ENCODE peak calls at places on chromosomes 3 and 15, in four cellular contexts. W is IMR-90, G is cardiac muscle cell, Q is A549. O is an unnamed sample.

GRCh38 chr3:184320099-184320445 is 5.7 kb downstream of the EIF4G1 start:
- DNase-seq in W (peak), G (peak), Q (peak), O (peak)

GRCh38 chr3:178950676-178951075 is 120.9 kb downstream of the ZMAT3 start:
- DNase-seq in W (no peak), G (no peak), Q (no peak), O (no peak)

GRCh38 chr3:183699238-183699947 is 1.8 kb downstream of the YEATS2 start:
- DNase-seq in W (no peak), G (no peak), Q (no peak), O (no peak)

GRCh38 chr3:64450396-64450956 is 225.2 kb upstream of the PRICKLE2 start:
- DNase-seq in W (no peak), G (no peak), Q (no peak), O (no peak)

GRCh38 chr3:16350041-16350952 is 85.3 kb downstream of the OXNAD1 start:
- DNase-seq in W (peak), G (peak), Q (no peak), O (no peak)

GRCh38 chr3:88810455-88810854 is 297.0 kb upstream of the EPHA3 start:
- DNase-seq in W (peak), G (peak), Q (no peak), O (no peak)

GRCh38 chr15:63202858-63203257 is 13.5 kb downstream of the RAB8B start:
- DNase-seq in W (no peak), G (no peak), Q (no peak), O (no peak)

GRCh38 chr15:74040115-74040850 is 42.1 kb downstream of the GOLGA6A start:
- DNase-seq in W (peak), G (peak), Q (no peak), O (no peak)

GRCh38 chr3:95289295-95289694 is 1226.4 kb downstream of the NSUN3 start:
- DNase-seq in W (peak), G (peak), Q (no peak), O (no peak)

GRCh38 chr3:105502333-105502732 is 135.6 kb downstream of the ALCAM start:
- DNase-seq in W (no peak), G (no peak), Q (no peak), O (no peak)

GRCh38 chr3:46091046-46091445 is 63.8 kb upstream of the XCR1 start:
- DNase-seq in W (no peak), G (no peak), Q (no peak), O (no peak)

GRCh38 chr15:68709826-68710225 is 110.9 kb downstream of the ANP32A start:
- DNase-seq in W (no peak), G (no peak), Q (no peak), O (no peak)

GRCh38 chr3:59245879-59246501 is 196.2 kb upstream of the CFAP20DC start:
- DNase-seq in W (peak), G (peak), Q (no peak), O (no peak)

GRCh38 chr3:31532587-31533168 is at the start of gene STT3B:
- DNase-seq in W (peak), G (peak), Q (peak), O (peak)

GRCh38 chr3:183033746-183034145 is 53.4 kb upstream of the DCUN1D1 start:
- DNase-seq in W (peak), G (no peak), Q (no peak), O (no peak)

GRCh38 chr15:51094606-51095569 is at the start of gene TNFAIP8L3:
- DNase-seq in W (no peak), G (peak), Q (peak), O (peak)

GRCh38 chr3:106758459-106758858 is 618.8 kb upstream of the CCDC54 start:
- DNase-seq in W (no peak), G (no peak), Q (no peak), O (no peak)

GRCh38 chr15:52414936-52415335 is 113.7 kb downstream of the MYO5A start:
- DNase-seq in W (no peak), G (no peak), Q (no peak), O (no peak)

GRCh38 chr3:37921025-37921424 is 59.3 kb downstream of the CTDSPL start:
- DNase-seq in W (no peak), G (no peak), Q (no peak), O (no peak)

GRCh38 chr3:123792473-123793201 is 91.5 kb downstream of the MYLK start:
- DNase-seq in W (peak), G (no peak), Q (no peak), O (no peak)
- H3K27ac ChIP-seq in W (peak), G (no peak), Q (peak), O (peak)

GRCh38 chr3:61358364-61358763 is 107.1 kb upstream of the FHIT start:
- DNase-seq in W (no peak), G (peak), Q (no peak), O (no peak)
- H3K27ac ChIP-seq in W (no peak), G (no peak), Q (no peak), O (no peak)

DNA sequence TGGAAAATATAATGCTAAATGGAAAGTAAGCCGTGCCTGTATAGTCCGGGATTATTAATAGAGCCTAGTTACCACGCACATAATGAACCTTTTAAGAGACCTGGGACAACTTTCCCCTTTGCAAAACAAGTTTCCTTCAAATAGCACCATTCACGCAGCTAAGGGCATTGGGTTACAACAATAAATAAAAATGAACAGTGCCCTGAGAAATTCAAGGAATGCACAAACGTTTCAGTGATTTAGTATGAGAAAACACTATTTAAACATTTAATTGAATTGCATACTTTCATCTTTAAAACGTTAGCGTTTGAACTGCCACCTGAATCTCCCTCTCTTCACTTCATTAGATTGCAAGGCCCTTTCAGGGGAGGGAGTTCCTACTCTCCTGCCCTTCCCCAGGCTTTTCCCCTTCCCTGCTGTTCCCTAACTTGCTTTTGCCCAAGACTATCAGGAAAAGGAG is 46.3 kb downstream of the SMAD6 start:
- DNase-seq in W (peak), G (peak), Q (no peak), O (peak)
- H3K27ac ChIP-seq in W (peak), G (peak), Q (peak), O (peak)

GRCh38 chr3:170145278-170145677 is 36.3 kb downstream of the PHC3 start:
- DNase-seq in W (no peak), G (no peak), Q (no peak), O (no peak)
- H3K27ac ChIP-seq in W (no peak), G (no peak), Q (no peak), O (no peak)

GRCh38 chr3:44509393-44509921 is 32.0 kb upstream of the ZNF445 start:
- DNase-seq in W (no peak), G (peak), Q (peak), O (no peak)
- H3K27ac ChIP-seq in W (no peak), G (no peak), Q (no peak), O (peak)

DNA sequence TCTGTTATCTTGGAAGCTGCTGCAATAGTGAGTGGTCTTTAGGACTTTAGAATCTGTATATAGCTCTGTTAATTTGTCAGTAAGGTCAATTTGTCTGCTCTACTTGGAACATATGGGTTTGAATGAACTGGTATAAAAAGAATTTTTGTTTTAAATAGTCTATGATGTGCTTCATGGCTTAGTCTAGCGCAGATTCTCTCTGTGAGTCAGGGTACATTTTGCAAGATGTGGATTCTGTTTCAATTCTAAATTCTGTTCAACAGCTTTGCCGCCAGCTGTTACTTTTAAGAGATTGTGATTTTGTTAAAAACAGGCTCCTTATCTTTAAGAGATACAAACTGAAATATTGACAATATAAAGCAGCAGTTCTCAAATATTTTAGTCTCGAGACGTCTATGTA is 135.8 kb upstream of the AGBL1 start:
- DNase-seq in W (no peak), G (no peak), Q (no peak), O (no peak)
- H3K27ac ChIP-seq in W (no peak), G (no peak), Q (no peak), O (no peak)

DNA sequence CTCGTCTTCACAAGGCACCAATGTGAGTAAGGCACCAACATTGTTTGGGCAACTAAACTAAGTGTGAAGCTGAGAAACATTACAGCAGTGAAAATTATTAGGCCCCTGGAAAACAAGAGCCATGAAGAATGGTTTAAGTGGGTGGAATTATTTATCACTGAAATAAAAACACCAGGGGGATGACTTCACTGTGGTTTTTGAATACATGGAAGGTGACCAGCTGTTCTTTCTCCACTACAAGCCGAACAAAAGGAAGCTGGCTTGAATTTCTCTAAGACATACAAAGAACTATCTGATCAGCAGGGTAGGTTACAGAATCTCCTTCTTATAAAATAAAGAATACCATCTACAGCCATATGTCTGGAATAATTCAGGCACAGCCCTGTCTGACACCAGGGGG is 31.0 kb downstream of the SPATA12 start:
- DNase-seq in W (peak), G (peak), Q (no peak), O (no peak)
- H3K27ac ChIP-seq in W (peak), G (peak), Q (no peak), O (no peak)

GRCh38 chr15:90580541-90580940 is 50.8 kb downstream of the CRTC3 start:
- DNase-seq in W (no peak), G (no peak), Q (no peak), O (no peak)

GRCh38 chr15:90581771-90582471 is 52.2 kb downstream of the CRTC3 start:
- DNase-seq in W (no peak), G (no peak), Q (no peak), O (no peak)

GRCh38 chr15:90583471-90584252 is 53.9 kb downstream of the CRTC3 start:
- DNase-seq in W (no peak), G (no peak), Q (no peak), O (no peak)

GRCh38 chr15:90580946-90581345 is 51.2 kb downstream of the CRTC3 start:
- DNase-seq in W (no peak), G (no peak), Q (no peak), O (no peak)

GRCh38 chr15:90582553-90582952 is 52.8 kb downstream of the CRTC3 start:
- DNase-seq in W (no peak), G (no peak), Q (no peak), O (no peak)
- H3K27ac ChIP-seq in W (no peak), G (no peak), Q (no peak), O (no peak)